ENCODE peak calls at places on chromosome 21, in ten cellular contexts. V is stimulated activated CD4-positive, alpha-beta T cell treated with anti-CD3 and anti-CD28 coated beads, Interleukin-1b, Interleukin-23, amount 100 ng/mL, for 24 hours; A is NCI-H1694; T is EH; C is kidney; U is AG08395; P is epithelial cell of esophagus; X is substantia nigra; Q is activated T-cell treated with anti-CD3 and anti-CD28 coated beads for 4 hours; F is PC-3. J is an unnamed sample.

GRCh38 chr21:20311388-20311787 is 686.8 kb upstream of the NCAM2 start:
- DNase-seq in V (no peak), A (no peak), T (no peak), C (no peak), U (no peak), P (no peak), X (no peak), Q (no peak), F (peak; percentile 3), J (no peak)

GRCh38 chr21:44941567-44941966 is 1.7 kb downstream of the SLX9 start:
- DNase-seq in V (no peak), A (no peak), T (no peak), C (no peak), U (no peak), P (no peak), X (no peak), Q (no peak), F (no peak), J (no peak)

GRCh38 chr21:46117586-46118304 is 19.8 kb downstream of the COL6A2 start:
- DNase-seq in V (no peak), A (no peak), T (no peak), C (peak; percentile 64), U (no peak), P (no peak), X (no peak), Q (no peak), F (no peak), J (peak; percentile 6)

GRCh38 chr21:31557421-31557955 is 102.0 kb upstream of the SOD1 start:
- DNase-seq in V (no peak), A (no peak), T (no peak), C (peak; percentile 72), U (no peak), P (no peak), X (peak; percentile 14), Q (no peak), F (no peak), J (peak; percentile 1)

GRCh38 chr21:43950936-43951335 is 61.2 kb upstream of the TRAPPC10 start:
- DNase-seq in V (no peak), A (no peak), T (no peak), C (no peak), U (no peak), P (no peak), X (no peak), Q (no peak), F (no peak), J (no peak)

GRCh38 chr21:27425574-27425973 is 458.7 kb upstream of the ADAMTS5 start:
- DNase-seq in V (no peak), A (no peak), T (peak; percentile 89), C (no peak), U (peak; percentile 60), P (no peak), X (no peak), Q (no peak), F (no peak), J (peak; percentile 65)

GRCh38 chr21:15421521-15421920 is 308.3 kb upstream of the USP25 start:
- DNase-seq in V (no peak), A (no peak), T (no peak), C (peak; percentile 75), U (no peak), P (peak; percentile 81), X (no peak), Q (no peak), F (no peak), J (no peak)

GRCh38 chr21:25857308-25858099 is 122.7 kb downstream of the GABPA start:
- DNase-seq in V (no peak), A (no peak), T (no peak), C (no peak), U (no peak), P (no peak), X (no peak), Q (no peak), F (no peak), J (no peak)

GRCh38 chr21:39125752-39126485 is 57.3 kb downstream of the PSMG1 start:
- DNase-seq in V (no peak), A (peak; percentile 48), T (peak; percentile 76), C (no peak), U (peak; percentile 79), P (peak; percentile 76), X (no peak), Q (no peak), F (peak; percentile 83), J (peak; percentile 53)

GRCh38 chr21:39153373-39153772 is 29.9 kb downstream of the PSMG1 start:
- DNase-seq in V (no peak), A (no peak), T (peak; percentile 14), C (no peak), U (no peak), P (peak; percentile 16), X (no peak), Q (no peak), F (peak; percentile 56), J (peak; percentile 53)

GRCh38 chr21:43311303-43311817 is 115.6 kb downstream of the SIK1 start:
- DNase-seq in V (no peak), A (no peak), T (no peak), C (peak; percentile 41), U (no peak), P (peak; percentile 35), X (no peak), Q (no peak), F (no peak), J (no peak)

GRCh38 chr21:45403825-45404725 is 890 bp upstream of the COL18A1 start:
- DNase-seq in V (no peak), A (no peak), T (peak; percentile 83), C (peak; percentile 84), U (peak; percentile 43), P (peak; percentile 84), X (no peak), Q (no peak), F (no peak), J (peak; percentile 43)

GRCh38 chr21:44709426-44710293 is 1.7 kb downstream of the TSPEAR start:
- DNase-seq in V (no peak), A (peak; percentile 42), T (peak; percentile 10), C (peak; percentile 76), U (no peak), P (peak; percentile 83), X (no peak), Q (peak; percentile 44), F (peak; percentile 62), J (no peak)

GRCh38 chr21:25396135-25396711 is 211.1 kb downstream of the MRPL39 start:
- DNase-seq in V (peak; percentile 47), A (no peak), T (no peak), C (no peak), U (no peak), P (no peak), X (no peak), Q (peak; percentile 6), F (no peak), J (no peak)

GRCh38 chr21:35257413-35257812 is 208.3 kb upstream of the RUNX1 start:
- DNase-seq in V (no peak), A (peak; percentile 89), T (peak; percentile 94), C (peak; percentile 70), U (peak; percentile 59), P (peak; percentile 95), X (no peak), Q (no peak), F (peak; percentile 98), J (peak; percentile 89)

GRCh38 chr21:34669149-34669879 is 520 bp downstream of the CLIC6 start:
- DNase-seq in V (no peak), A (no peak), T (no peak), C (peak; percentile 78), U (no peak), P (no peak), X (no peak), Q (no peak), F (no peak), J (no peak)

GRCh38 chr21:42865361-42866160 is 13.8 kb downstream of the WDR4 start:
- DNase-seq in V (no peak), A (peak; percentile 38), T (no peak), C (peak; percentile 73), U (peak; percentile 52), P (no peak), X (peak; percentile 18), Q (no peak), F (no peak), J (peak; percentile 41)

GRCh38 chr21:42414928-42415769 is 11.4 kb downstream of the UBASH3A start:
- DNase-seq in V (peak; percentile 84), A (no peak), T (peak; percentile 19), C (peak; percentile 83), U (no peak), P (peak; percentile 92), X (no peak), Q (peak; percentile 92), F (peak; percentile 82), J (peak; percentile 28)

GRCh38 chr21:39842741-39843146 is 24.5 kb upstream of the PCP4 start:
- DNase-seq in V (no peak), A (no peak), T (no peak), C (no peak), U (no peak), P (no peak), X (no peak), Q (no peak), F (no peak), J (no peak)

GRCh38 chr21:45136927-45137611 is 62.7 kb downstream of the ADARB1 start:
- DNase-seq in V (peak; percentile 47), A (peak; percentile 85), T (peak; percentile 88), C (peak; percentile 86), U (peak; percentile 82), P (peak; percentile 83), X (peak; percentile 79), Q (peak; percentile 50), F (peak; percentile 92), J (peak; percentile 75)

GRCh38 chr21:34345091-34345871 is 18.5 kb upstream of the KCNE2 start:
- DNase-seq in V (no peak), A (no peak), T (peak; percentile 94), C (no peak), U (peak; percentile 27), P (no peak), X (no peak), Q (no peak), F (no peak), J (no peak)

GRCh38 chr21:34613679-34614442 is 1.1 kb downstream of the RCAN1 start:
- DNase-seq in V (no peak), A (no peak), T (peak; percentile 31), C (no peak), U (peak; percentile 36), P (peak; percentile 26), X (peak; percentile 25), Q (no peak), F (peak; percentile 42), J (peak; percentile 14)

GRCh38 chr21:41501919-41502318 is 6.0 kb downstream of the TMPRSS2 start:
- DNase-seq in V (no peak), A (no peak), T (no peak), C (no peak), U (peak; percentile 52), P (no peak), X (no peak), Q (no peak), F (peak; percentile 80), J (peak; percentile 38)

GRCh38 chr21:45253180-45253579 is 34.5 kb downstream of the POFUT2 start:
- DNase-seq in V (no peak), A (no peak), T (peak; percentile 72), C (peak; percentile 52), U (no peak), P (peak; percentile 38), X (no peak), Q (no peak), F (peak; percentile 44), J (peak; percentile 68)

GRCh38 chr21:32021319-32022027 is 148.7 kb downstream of the HUNK start:
- DNase-seq in V (no peak), A (peak; percentile 87), T (no peak), C (no peak), U (peak; percentile 13), P (no peak), X (peak; percentile 43), Q (no peak), F (peak; percentile 13), J (peak; percentile 62)

GRCh38 chr21:17900281-17900989 is 81.3 kb upstream of the C21orf91 start:
- DNase-seq in V (no peak), A (no peak), T (no peak), C (no peak), U (no peak), P (no peak), X (no peak), Q (no peak), F (no peak), J (no peak)

GRCh38 chr21:38984982-38985422 is 179.3 kb downstream of the ETS2 start:
- DNase-seq in V (no peak), A (no peak), T (peak; percentile 93), C (peak; percentile 84), U (peak; percentile 90), P (no peak), X (no peak), Q (no peak), F (no peak), J (peak; percentile 85)

GRCh38 chr21:42490735-42491134 is 5.3 kb downstream of the RSPH1 start:
- DNase-seq in V (no peak), A (no peak), T (no peak), C (no peak), U (no peak), P (no peak), X (no peak), Q (no peak), F (no peak), J (no peak)